ENCODE peak calls at places on chromosomes 12 and 14, in four cellular contexts. Y is IMR-90, T is right cardiac atrium, A is hepatocyte. U is an unnamed sample.

GRCh38 chr12:127742231-127742630 is 524.7 kb upstream of the TMEM132C start:
- DNase-seq in A (no peak), Y (no peak), T (no peak), U (no peak)

GRCh38 chr14:72965249-72965648 is 39.0 kb downstream of the DCAF4 start:
- DNase-seq in T (no peak), Y (peak; percentile 62), A (no peak), U (no peak)

GRCh38 chr14:91177073-91177796 is 63.4 kb downstream of the DGLUCY start:
- DNase-seq in T (no peak), Y (peak; percentile 70), A (peak; percentile 81), U (peak; percentile 79)

GRCh38 chr12:66092559-66093269 is 37.8 kb downstream of the LLPH start:
- DNase-seq in T (no peak), A (no peak), Y (peak; percentile 56), U (no peak)

GRCh38 chr14:53432378-53432802 is 279.3 kb upstream of the DDHD1 start:
- DNase-seq in Y (peak; percentile 60), A (peak; percentile 59), T (peak; percentile 44), U (no peak)

GRCh38 chr12:120801146-120801545 is 75.5 kb downstream of the ACADS start:
- DNase-seq in Y (no peak), A (peak; percentile 18), T (no peak), U (no peak)

GRCh38 chr14:76376878-76377523 is 1.1 kb downstream of the ESRRB start:
- DNase-seq in T (no peak), A (no peak), Y (no peak), U (no peak)

GRCh38 chr12:119412811-119413794 is 78.6 kb downstream of the CCDC60 start:
- DNase-seq in Y (peak; percentile 59), T (peak; percentile 74), A (peak; percentile 80), U (no peak)

GRCh38 chr12:115322275-115322674 is 638.3 kb upstream of the TBX3 start:
- DNase-seq in A (no peak), T (no peak), Y (peak; percentile 76), U (no peak)

GRCh38 chr12:123135688-123136087 is 15.2 kb downstream of the PITPNM2 start:
- DNase-seq in T (no peak), A (no peak), Y (no peak), U (no peak)

GRCh38 chr14:55188686-55189295 is 2.6 kb downstream of the DLGAP5 start:
- DNase-seq in A (no peak), Y (peak; percentile 31), T (no peak), U (no peak)

GRCh38 chr14:53640695-53641094 is 315.9 kb downstream of the BMP4 start:
- DNase-seq in T (no peak), A (no peak), Y (peak; percentile 75), U (no peak)

GRCh38 chr14:59566725-59567124 is 9.9 kb downstream of the CCDC175 start:
- DNase-seq in Y (no peak), A (no peak), T (no peak), U (no peak)

GRCh38 chr14:99284254-99285004 is 12.4 kb upstream of the BCL11B start:
- DNase-seq in A (no peak), T (no peak), Y (no peak), U (no peak)

GRCh38 chr12:117069126-117069788 is 30.0 kb downstream of the TESC start:
- DNase-seq in Y (no peak), A (no peak), T (peak; percentile 5), U (no peak)

GRCh38 chr12:52331039-52331438 is 9.8 kb upstream of the KRT83 start:
- DNase-seq in Y (no peak), A (no peak), T (no peak), U (no peak)

GRCh38 chr14:83463500-83464098 is 1929.9 kb upstream of the SEL1L start:
- DNase-seq in A (peak; percentile 78), T (no peak), Y (peak; percentile 70), U (no peak)

GRCh38 chr12:100435948-100436347 is 37.7 kb upstream of the NR1H4 start:
- DNase-seq in A (no peak), T (no peak), Y (no peak), U (no peak)

DNA sequence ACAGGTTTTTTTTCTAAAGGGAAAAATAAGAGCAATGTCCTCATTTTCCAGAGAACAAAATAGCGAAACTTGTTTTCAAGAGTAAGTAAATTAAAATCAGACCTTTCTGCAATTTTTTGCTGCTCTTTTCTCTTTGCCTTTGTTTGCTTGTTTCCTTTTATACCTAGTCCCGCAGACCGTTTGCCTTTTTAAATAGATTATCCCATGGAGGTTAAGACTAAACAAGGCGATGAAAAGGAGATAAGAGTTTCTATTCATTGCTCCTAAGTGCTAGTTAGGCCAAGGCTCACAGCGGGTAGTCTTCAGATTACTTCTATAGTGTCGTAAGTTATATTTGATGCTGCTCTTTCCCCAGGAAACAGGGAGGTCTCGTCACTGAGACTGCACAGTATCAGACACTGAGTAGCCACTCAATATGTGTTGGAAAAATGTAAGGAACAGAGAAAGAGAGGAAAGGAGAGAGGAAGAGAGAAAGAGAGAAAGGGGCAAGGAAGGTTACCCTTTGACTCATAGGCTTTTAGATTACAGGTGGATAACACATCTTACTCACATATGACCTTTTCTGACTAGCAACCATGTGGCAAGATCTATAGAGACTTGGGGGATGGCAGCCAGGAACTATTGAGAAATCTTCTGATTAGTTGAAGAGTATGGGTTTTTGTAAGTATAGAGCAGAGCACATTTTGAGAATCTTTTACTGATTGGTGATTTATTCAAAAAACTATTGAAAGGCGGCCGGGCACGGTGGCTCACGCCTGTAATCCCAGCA is 107.5 kb upstream of the PARP11 start:
- DNase-seq in A (no peak), Y (no peak), T (no peak), U (no peak)
- H3K27ac ChIP-seq in A (no peak overlapping the region), Y (no peak overlapping the region), T (no peak overlapping the region), U (no peak overlapping the region)

GRCh38 chr14:49969961-49970360 is 77.1 kb downstream of the ARF6 start:
- DNase-seq in A (no peak), T (no peak), Y (no peak), U (no peak)

GRCh38 chr14:49970474-49971147 is 77.7 kb downstream of the ARF6 start:
- DNase-seq in Y (peak; percentile 49), T (no peak), A (peak; percentile 66), U (no peak)

GRCh38 chr14:49966971-49967630 is 74.2 kb downstream of the ARF6 start:
- DNase-seq in A (no peak), Y (peak; percentile 30), T (no peak), U (no peak)

GRCh38 chr14:49962616-49963015 is 69.7 kb downstream of the ARF6 start:
- DNase-seq in T (no peak), A (no peak), Y (no peak), U (no peak)

GRCh38 chr14:49966304-49966809 is 73.5 kb downstream of the ARF6 start:
- DNase-seq in T (no peak), Y (no peak), A (peak; percentile 76), U (no peak)
- H3K27ac ChIP-seq in T (no peak overlapping the region), Y (peak overlapping the region; percentile 1), A (peak overlapping the region; percentile 89), U (no peak overlapping the region)

DNA sequence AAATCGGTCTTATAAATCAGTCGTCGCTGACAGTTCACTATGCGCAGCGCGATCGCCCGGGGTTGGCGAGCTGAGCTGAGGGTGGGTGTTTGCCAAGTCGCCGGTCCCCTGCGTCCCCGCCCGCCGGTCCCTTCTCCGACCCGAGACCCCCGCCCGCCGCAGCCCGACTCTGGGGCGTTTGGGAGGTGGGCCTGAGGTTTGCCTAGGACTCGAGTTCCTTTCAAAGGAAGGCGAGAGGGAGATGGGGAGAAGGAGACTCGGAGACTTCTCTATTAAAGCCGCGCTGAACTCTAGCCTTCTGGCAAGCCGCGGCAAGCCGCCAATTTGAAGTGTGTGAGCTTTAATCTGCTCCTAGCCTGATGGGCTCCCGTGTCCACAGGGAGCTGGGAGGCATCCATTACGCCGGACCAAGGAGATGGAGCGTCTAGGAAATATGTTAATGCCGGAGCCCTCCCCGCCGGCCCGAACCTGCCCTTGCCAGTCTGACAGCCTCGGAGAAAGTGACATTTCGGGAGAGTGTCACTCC is 392.8 kb downstream of the NOVA1 start:
- DNase-seq in Y (no peak), A (peak; percentile 33), T (peak; percentile 62), U (no peak)
- H3K27ac ChIP-seq in Y (no peak overlapping the region), A (no peak overlapping the region), T (no peak overlapping the region), U (no peak overlapping the region)

GRCh38 chr14:22979748-22980392 is 2.5 kb downstream of the AJUBA start:
- DNase-seq in Y (no peak), T (no peak), A (no peak), U (no peak)

GRCh38 chr14:22977684-22978486 is 4.5 kb downstream of the AJUBA start:
- DNase-seq in A (peak; percentile 93), Y (peak; percentile 67), T (peak; percentile 78), U (no peak)

GRCh38 chr14:22978873-22979671 is 3.3 kb downstream of the AJUBA start:
- DNase-seq in A (peak; percentile 46), Y (no peak), T (no peak), U (no peak)

GRCh38 chr14:22977434-22977683 is 5.0 kb downstream of the AJUBA start:
- DNase-seq in A (no peak), Y (no peak), T (no peak), U (no peak)

GRCh38 chr14:22978487-22978837 is 3.9 kb downstream of the AJUBA start:
- DNase-seq in A (no peak), T (no peak), Y (no peak), U (no peak)
- H3K27ac ChIP-seq in A (peak overlapping the region; percentile 98), T (peak overlapping the region; percentile 88), Y (peak overlapping the region; percentile 97), U (no peak overlapping the region)

GRCh38 chr14:60951781-60952435 is 29.0 kb downstream of the TRMT5 start:
- DNase-seq in Y (no peak), T (no peak), A (no peak), U (no peak)
- H3K27ac ChIP-seq in Y (no peak overlapping the region), T (no peak overlapping the region), A (no peak overlapping the region), U (no peak overlapping the region)

U was measured in CD4-positive, alpha-beta memory T cell.